ENCODE peak calls at places on chromosomes 12 and 14, in nine cellular contexts. W is esophagus muscularis mucosa, Z is HFFc6, T is foreskin fibroblast, U is iPS DF 6.9, V is colonic mucosa, K is NCI-H510A, G is EL, E is SHP77. H is an unnamed sample.

GRCh38 chr14:41986726-41987125 is 380.1 kb downstream of the LRFN5 start:
- DNase-seq in G (no peak), U (no peak), W (no peak), K (no peak), E (no peak), Z (no peak), V (no peak), T (peak), H (no peak)

GRCh38 chr12:47590771-47591368 is 115.0 kb downstream of the RPAP3 start:
- DNase-seq in V (no peak), G (no peak), Z (no peak), K (no peak), E (no peak), T (peak), W (no peak), U (no peak), H (no peak)

GRCh38 chr12:120996133-120996746 is 17.9 kb downstream of the HNF1A start:
- DNase-seq in Z (no peak), G (no peak), W (no peak), U (no peak), K (no peak), T (no peak), V (no peak), E (no peak), H (no peak)

GRCh38 chr14:21068521-21069387 is 1.4 kb upstream of the ARHGEF40 start:
- DNase-seq in K (peak), U (no peak), V (peak), G (peak), T (no peak), Z (peak), E (peak), W (no peak), H (peak)

GRCh38 chr12:78115889-78116288 is 285.2 kb downstream of the NAV3 start:
- DNase-seq in E (no peak), Z (no peak), U (no peak), V (no peak), W (no peak), G (no peak), K (no peak), T (peak), H (no peak)

GRCh38 chr12:57093412-57094193 is 4.7 kb downstream of the NAB2 start:
- DNase-seq in K (no peak), T (peak), U (no peak), G (peak), E (no peak), V (peak), Z (peak), W (peak), H (no peak)

GRCh38 chr14:93017341-93017797 is 94.4 kb downstream of the CHGA start:
- DNase-seq in V (no peak), W (no peak), U (no peak), G (no peak), Z (no peak), K (no peak), T (no peak), E (no peak), H (no peak)

GRCh38 chr12:86827409-86827808 is 571.2 kb upstream of the MGAT4C start:
- DNase-seq in T (no peak), G (no peak), Z (no peak), V (no peak), K (no peak), U (no peak), W (no peak), E (no peak), H (no peak)

GRCh38 chr12:39574785-39575497 is 44.7 kb downstream of the ABCD2 start:
- DNase-seq in K (no peak), E (no peak), U (no peak), G (no peak), T (no peak), Z (no peak), W (no peak), V (no peak), H (no peak)

GRCh38 chr14:24971255-24971654 is 78.7 kb downstream of the STXBP6 start:
- DNase-seq in W (no peak), K (no peak), V (no peak), T (no peak), G (no peak), E (no peak), U (no peak), Z (no peak), H (no peak)